ENCODE peak calls at places on chromosome 20, in four cellular contexts. U, W, O and N are unnamed samples. For H3K4me1, the result is how much of the 10 kb centered on the place peaks cover.

GRCh38 chr20:6122111-6122872 is 538 bp downstream of the FERMT1 start:
- DNase-seq in W (no peak), O (no peak), U (peak), N (no peak)

GRCh38 chr20:48335421-48336090 is 492.2 kb downstream of the PREX1 start:
- DNase-seq in U (no peak), W (no peak), O (no peak), N (no peak)

GRCh38 chr20:15179426-15180190 is 842.2 kb upstream of the FLRT3 start:
- DNase-seq in U (no peak), O (no peak), W (no peak), N (no peak)

GRCh38 chr20:45445805-45446562 is 23.6 kb upstream of the WFDC2 start:
- DNase-seq in O (no peak), W (no peak), U (peak), N (no peak)

GRCh38 chr20:17648782-17649730 is 33.0 kb downstream of the RRBP1 start:
- DNase-seq in U (no peak), O (no peak), W (peak), N (no peak)

GRCh38 chr20:25015986-25016385 is 23.4 kb upstream of the APMAP start:
- DNase-seq in W (no peak), U (no peak), O (no peak), N (no peak)

GRCh38 chr20:18288748-18289705 is 700 bp downstream of the ZNF133 start:
- DNase-seq in W (no peak), O (no peak), U (peak), N (no peak)

GRCh38 chr20:46362931-46363872 is 43.2 kb downstream of the ELMO2 start:
- DNase-seq in U (no peak), W (peak), O (no peak), N (no peak)

GRCh38 chr20:8435251-8436035 is 303.4 kb downstream of the PLCB1 start:
- DNase-seq in W (no peak), O (no peak), U (no peak), N (no peak)

GRCh38 chr20:62493253-62493885 is 17.6 kb upstream of the GATA5 start:
- DNase-seq in O (no peak), W (no peak), U (no peak), N (no peak)

GRCh38 chr20:7741866-7742265 is 198.4 kb downstream of the HAO1 start:
- DNase-seq in U (no peak), W (no peak), O (no peak), N (no peak)

GRCh38 chr20:61599061-61599930 is 347.2 kb downstream of the CDH4 start:
- DNase-seq in W (no peak), O (no peak), U (no peak), N (peak)

GRCh38 chr20:8414611-8415274 is 282.7 kb downstream of the PLCB1 start:
- DNase-seq in W (peak), U (peak), O (no peak), N (no peak)

GRCh38 chr20:61884571-61885389 is 180.9 kb downstream of the TAF4 start:
- DNase-seq in U (peak), W (no peak), O (no peak), N (no peak)

GRCh38 chr20:61937963-61938838 is 127.5 kb downstream of the TAF4 start:
- DNase-seq in W (no peak), U (no peak), O (no peak), N (no peak)

GRCh38 chr20:41145821-41146620 is 8.7 kb downstream of the PLCG1 start:
- DNase-seq in U (no peak), W (no peak), O (no peak), N (no peak)

GRCh38 chr20:10359621-10360040 is 74.4 kb downstream of the MKKS start:
- DNase-seq in W (peak), U (no peak), O (no peak), N (no peak)

GRCh38 chr20:11995750-11996567 is 78.3 kb downstream of the BTBD3 start:
- DNase-seq in O (no peak), W (no peak), U (no peak), N (no peak)

GRCh38 chr20:1296117-1296610 is 30.1 kb downstream of the SNPH start:
- DNase-seq in O (no peak), U (no peak), W (no peak), N (no peak)

GRCh38 chr20:60177080-60177479 is 218.9 kb downstream of the CDH26 start:
- DNase-seq in U (no peak), W (no peak), O (no peak), N (no peak)

GRCh38 chr20:47220161-47220582 is 136.3 kb downstream of the ZMYND8 start:
- DNase-seq in U (peak), O (no peak), W (no peak), N (peak)

GRCh38 chr20:63312690-63313348 is 19.8 kb downstream of the COL20A1 start:
- DNase-seq in U (no peak), W (no peak), O (no peak), N (no peak)

GRCh38 chr20:53463101-53463972 is 130.3 kb downstream of the ZNF217 start:
- DNase-seq in W (no peak), U (no peak), O (no peak), N (no peak)

GRCh38 chr20:6178537-6178936 is 55.7 kb upstream of the FERMT1 start:
- DNase-seq in W (no peak), O (no peak), U (peak), N (peak)

DNA sequence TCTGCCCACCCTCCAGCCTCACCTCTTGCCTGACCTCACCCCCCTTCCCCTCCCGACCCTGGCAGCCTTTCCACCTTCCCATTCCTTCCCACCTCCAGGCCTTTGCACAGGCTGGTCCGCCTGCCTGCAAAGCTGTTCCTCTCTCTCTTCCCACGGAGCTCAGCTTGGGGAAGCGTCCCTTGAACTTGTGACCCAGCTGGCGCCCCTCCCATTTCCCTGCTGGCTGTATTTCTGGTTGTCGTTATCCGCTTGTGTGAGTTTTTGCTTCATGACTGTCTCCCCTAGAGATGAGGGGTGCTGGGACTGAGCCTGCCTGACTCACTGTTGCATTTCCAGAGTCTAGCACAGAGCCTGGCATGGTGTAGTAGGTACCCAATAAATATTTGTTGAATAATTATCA is 32.5 kb downstream of the VSTM2L start:
- DNase-seq in W (no peak), U (no peak), O (no peak), N (no peak)
- TF ChIP-seq SUZ12 in W (no peak), U (no peak), O (no peak), N (no peak)

GRCh38 chr20:51121901-51122412 is 99.0 kb upstream of the KCNG1 start:
- DNase-seq in O (no peak), U (no peak), W (no peak), N (no peak)

GRCh38 chr20:51121272-51121671 is 98.4 kb upstream of the KCNG1 start:
- DNase-seq in U (no peak), O (no peak), W (no peak), N (no peak)

GRCh38 chr20:51119914-51120313 is 97.0 kb upstream of the KCNG1 start:
- DNase-seq in U (no peak), O (no peak), W (no peak), N (no peak)

GRCh38 chr20:51118985-51119527 is 96.1 kb upstream of the KCNG1 start:
- DNase-seq in O (no peak), U (no peak), W (no peak), N (no peak)

DNA sequence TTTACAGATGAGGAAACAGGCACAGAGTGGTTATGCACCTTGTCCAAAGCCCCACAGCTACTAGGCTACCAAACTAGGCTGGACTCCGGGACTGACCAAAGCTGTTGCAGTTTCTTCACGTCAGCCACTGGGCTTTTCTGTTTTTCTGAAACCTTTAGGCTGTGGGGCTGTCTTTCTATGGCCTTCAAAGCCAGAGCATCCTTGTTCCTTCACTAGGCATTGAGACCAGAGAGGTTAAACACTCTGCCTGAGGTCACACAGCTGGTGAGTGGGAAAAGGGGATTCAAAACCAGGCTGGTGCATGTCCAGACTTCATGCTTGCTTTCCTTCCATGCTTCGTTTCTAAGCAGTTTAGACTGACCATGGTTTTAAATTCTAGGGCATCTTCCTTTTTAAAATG is 97.5 kb upstream of the KCNG1 start:
- DNase-seq in U (no peak), O (no peak), W (no peak), N (no peak)
- H3K4me1 ChIP-seq in U (under half), O (under half), W (under half), N (under half)

DNA sequence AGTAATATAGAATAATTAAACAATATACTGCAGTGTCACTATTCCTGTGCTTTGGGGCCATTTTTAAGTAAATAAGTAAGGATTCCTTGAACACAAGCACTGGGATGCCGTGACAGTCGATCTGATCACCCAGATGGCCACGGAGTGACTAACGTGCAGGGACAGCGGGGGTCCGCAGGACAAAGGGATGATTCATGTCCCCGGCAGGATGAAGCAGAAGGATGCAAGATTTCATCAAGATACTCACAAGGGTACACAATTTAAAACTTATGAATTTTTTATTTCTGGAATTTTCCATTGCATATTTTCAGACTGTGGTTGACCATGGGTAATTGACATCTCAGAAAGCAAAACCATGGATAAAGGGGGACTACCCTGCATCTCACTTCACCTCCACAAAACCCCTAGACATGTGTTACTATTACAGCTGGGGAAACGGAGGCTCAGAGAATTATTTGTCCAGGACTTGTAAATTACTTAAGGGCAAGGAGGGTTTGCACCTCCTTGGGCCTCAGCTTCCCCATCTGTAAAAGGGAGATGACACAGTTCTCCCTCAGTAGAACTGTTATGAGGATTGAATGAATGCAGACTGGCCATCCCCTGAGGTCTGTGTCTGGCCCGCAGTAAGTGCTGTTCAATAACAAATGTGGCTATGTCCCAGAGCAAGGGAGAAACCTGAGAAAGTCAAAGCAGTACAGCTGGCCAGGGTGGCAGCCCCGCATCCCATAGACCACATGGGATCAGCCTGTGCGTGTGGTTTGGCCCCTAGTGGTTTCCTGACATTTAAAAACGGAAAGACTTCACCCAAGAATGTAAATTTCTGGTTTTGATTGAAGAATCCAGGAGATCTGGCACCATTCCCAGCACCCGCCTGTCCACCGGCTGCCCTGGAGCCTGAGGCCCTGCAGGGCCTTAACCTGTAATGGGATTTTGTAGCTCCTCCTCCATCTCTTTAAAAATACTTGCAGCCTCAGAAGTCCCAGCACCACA is 235.5 kb downstream of the BMP7 start:
- DNase-seq in U (no peak), W (no peak), O (no peak), N (no peak)
- TF ChIP-seq SUZ12 in U (no peak), W (no peak), O (no peak), N (no peak)

DNA sequence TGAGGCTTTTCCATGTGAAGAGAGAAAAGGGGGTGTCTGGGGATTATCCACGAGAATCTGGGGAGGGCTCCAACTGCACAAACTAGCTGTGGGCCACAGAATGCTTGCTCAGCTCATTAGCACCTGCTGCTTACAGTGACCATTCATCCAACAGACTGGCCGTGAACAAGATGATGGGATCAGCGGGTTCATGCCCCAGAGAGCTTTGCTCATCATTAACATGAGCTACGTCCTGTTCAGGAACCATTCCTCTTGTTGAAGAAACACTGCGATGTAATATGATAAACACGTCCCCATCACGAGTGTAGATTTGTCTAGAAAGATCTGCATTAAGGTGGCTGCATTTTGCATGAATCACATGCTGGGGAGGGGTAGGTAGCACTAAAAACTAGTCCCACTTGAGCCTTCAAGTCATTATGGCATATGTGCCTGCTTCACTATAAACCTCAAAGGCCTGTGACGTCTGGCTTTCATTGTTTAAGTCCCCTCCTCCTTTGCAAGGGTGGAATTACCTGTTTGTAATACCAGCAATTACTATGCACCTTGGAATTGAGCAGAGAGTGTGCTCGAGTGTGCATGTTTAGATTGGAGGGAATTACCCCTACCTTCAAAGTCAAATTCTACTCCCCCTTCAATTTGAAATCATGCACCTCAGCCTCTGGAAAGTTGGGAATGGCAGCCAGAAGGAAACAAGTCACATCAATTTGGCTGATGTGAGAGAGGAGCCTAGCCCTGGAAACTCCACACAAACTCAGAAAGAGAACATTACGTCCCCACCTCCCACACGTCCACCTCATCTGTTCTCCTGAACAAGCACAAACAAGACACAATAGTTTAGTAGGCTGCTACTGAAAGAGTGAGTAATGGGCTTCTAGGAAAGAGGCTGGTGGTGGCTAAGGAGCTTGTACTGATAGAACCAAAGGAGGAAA is 3.7 kb downstream of the PLAGL2 start:
- DNase-seq in W (no peak), O (no peak), U (no peak), N (no peak)
- H3K4me1 ChIP-seq in W (under half), O (under half), U (half or more), N (under half)

DNA sequence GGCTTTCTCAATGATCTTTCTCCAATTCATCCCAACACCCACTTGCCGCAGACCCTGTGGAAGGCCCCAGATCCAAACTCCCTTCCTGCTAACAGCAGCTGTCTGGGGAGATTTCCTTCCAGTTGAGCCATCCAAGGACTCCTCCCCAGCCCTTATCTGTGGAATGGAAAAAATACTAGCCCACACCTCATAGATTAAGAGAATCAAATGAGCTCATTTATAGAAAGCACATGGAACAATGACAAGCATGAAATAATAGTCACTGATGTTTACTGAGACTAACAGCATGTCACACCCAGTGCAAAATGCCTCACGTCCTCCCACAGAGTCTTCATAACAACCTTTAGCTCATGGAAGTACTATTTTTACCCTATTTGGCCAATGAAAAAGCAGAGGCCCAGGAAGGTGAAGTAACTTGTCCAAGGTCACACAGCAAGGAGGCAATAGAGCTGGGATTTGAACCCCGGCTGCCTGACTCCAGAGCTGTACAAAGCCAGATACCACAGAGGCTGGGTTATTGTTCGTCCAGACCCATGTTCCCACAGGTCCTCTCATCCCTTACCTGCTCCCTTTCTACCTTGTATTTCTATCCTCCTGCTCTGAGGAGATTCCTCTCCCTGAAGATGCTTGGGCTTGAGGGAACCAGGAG is 23.4 kb upstream of the PTGIS start:
- DNase-seq in O (no peak), U (no peak), W (no peak), N (no peak)
- TF ChIP-seq SUZ12 in O (no peak), U (no peak), W (no peak), N (no peak)